ENCODE peak calls at places on chromosomes 4 and X, in nine cellular contexts. X, M, S, U, O, D, E, Q and Y are unnamed samples.

GRCh38 chr4:7021930-7022658 is 21.1 kb upstream of the TADA2B start:
- DNase-seq in X (no peak), M (no peak), S (peak; percentile 71), U (no peak), O (no peak), D (no peak), E (no peak), Q (no peak), Y (no peak)

GRCh38 chrX:68735266-68735665 is 87.8 kb downstream of the STARD8 start:
- DNase-seq in X (no peak), M (no peak), S (no peak), U (no peak), O (no peak), D (no peak), E (no peak), Q (no peak), Y (no peak)

GRCh38 chrX:40081679-40082068 is 16.1 kb downstream of the BCOR start:
- DNase-seq in X (no peak), M (no peak), S (no peak), U (no peak), O (no peak), D (no peak), E (no peak), Q (no peak), Y (no peak)

GRCh38 chr4:86855572-86855971 is 6.4 kb upstream of the SLC10A6 start:
- DNase-seq in X (no peak), M (no peak), S (peak; percentile 66), U (no peak), O (no peak), D (no peak), E (no peak), Q (no peak), Y (no peak)

GRCh38 chr4:100591156-100591876 is 73.5 kb upstream of the EMCN start:
- DNase-seq in X (no peak), M (no peak), S (no peak), U (no peak), O (peak; percentile 79), D (no peak), E (no peak), Q (no peak), Y (no peak)

GRCh38 chrX:15418041-15418706 is 34.0 kb upstream of the VEGFD start:
- DNase-seq in X (no peak), M (no peak), S (peak; percentile 22), U (no peak), O (no peak), D (no peak), E (no peak), Q (no peak), Y (no peak)

GRCh38 chrX:13059676-13060499 is 15.5 kb upstream of the FAM9C start:
- DNase-seq in X (no peak), M (no peak), S (peak; percentile 77), U (no peak), O (no peak), D (no peak), E (no peak), Q (no peak), Y (no peak)

GRCh38 chr4:55312491-55313101 is 33.4 kb upstream of the SRD5A3 start:
- DNase-seq in X (peak; percentile 79), M (peak; percentile 6), S (peak; percentile 66), U (no peak), O (peak; percentile 52), D (no peak), E (peak; percentile 2), Q (no peak), Y (no peak)